ENCODE peak calls at places on chromosomes 6 and 20, in six cellular contexts. G, U, V, M, J and N are unnamed samples.

GRCh38 chr20:24979036-24979960 is 13.3 kb downstream of the APMAP start:
- DNase-seq in G (no peak), J (no peak), M (no peak), U (no peak), V (no peak), N (no peak)

GRCh38 chr6:25472314-25472713 is 179.7 kb upstream of the SCGN start:
- DNase-seq in M (peak), J (no peak), U (no peak), V (no peak), G (no peak), N (no peak)

GRCh38 chr20:8722277-8722928 is 346.5 kb upstream of the PLCB4 start:
- DNase-seq in J (peak), V (peak), U (peak), M (peak), G (peak), N (peak)

GRCh38 chr20:51579137-51579536 is 36.6 kb upstream of the NFATC2 start:
- DNase-seq in J (no peak), M (no peak), V (no peak), U (no peak), G (no peak), N (no peak)

GRCh38 chr20:41989039-41989679 is 371.0 kb upstream of the CHD6 start:
- DNase-seq in G (no peak), M (no peak), V (no peak), U (no peak), J (no peak), N (no peak)

GRCh38 chr6:30041821-30042220 is 19.2 kb upstream of the POLR1H start:
- DNase-seq in U (no peak), V (no peak), G (no peak), M (no peak), J (no peak), N (peak)

GRCh38 chr6:139905404-139906052 is 531.1 kb upstream of the CITED2 start:
- DNase-seq in J (no peak), M (no peak), G (no peak), U (no peak), V (no peak), N (peak)

GRCh38 chr20:18404172-18404571 is 62.7 kb downstream of the DZANK1 start:
- DNase-seq in M (no peak), J (no peak), V (no peak), G (no peak), U (no peak), N (no peak)

GRCh38 chr6:41541364-41541763 is 4.8 kb upstream of the FOXP4 start:
- DNase-seq in U (no peak), G (no peak), M (peak), V (no peak), J (no peak), N (no peak)

GRCh38 chr6:26304213-26305096 is 60.5 kb upstream of the BTN3A2 start:
- DNase-seq in U (no peak), M (peak), V (no peak), J (no peak), G (peak), N (peak)

GRCh38 chr20:34709044-34709835 is 5.1 kb downstream of the TP53INP2 start:
- DNase-seq in M (peak), V (no peak), J (peak), G (peak), U (peak), N (peak)
- TF ChIP-seq POLR2A in M (peak), V (peak), J (no peak), G (peak), U (peak), N (peak)

GRCh38 chr6:52522655-52523054 is 54.2 kb downstream of the TRAM2 start:
- DNase-seq in M (no peak), J (peak), V (no peak), G (no peak), U (no peak), N (no peak)

GRCh38 chr6:52524921-52525320 is 51.9 kb downstream of the TRAM2 start:
- DNase-seq in J (no peak), M (no peak), V (no peak), U (no peak), G (no peak), N (no peak)

GRCh38 chr6:52523363-52524207 is 53.3 kb downstream of the TRAM2 start:
- DNase-seq in V (no peak), M (no peak), U (no peak), J (peak), G (no peak), N (no peak)

GRCh38 chr6:52519618-52520017 is 57.2 kb downstream of the TRAM2 start:
- DNase-seq in J (peak), V (no peak), G (no peak), M (no peak), U (no peak), N (no peak)

GRCh38 chr6:52522151-52522626 is 54.7 kb downstream of the TRAM2 start:
- DNase-seq in U (no peak), G (no peak), V (no peak), J (peak), M (no peak), N (no peak)
- TF ChIP-seq MYC in U (no peak), G (no peak), V (no peak), J (no peak), M (no peak), N (no peak)

DNA sequence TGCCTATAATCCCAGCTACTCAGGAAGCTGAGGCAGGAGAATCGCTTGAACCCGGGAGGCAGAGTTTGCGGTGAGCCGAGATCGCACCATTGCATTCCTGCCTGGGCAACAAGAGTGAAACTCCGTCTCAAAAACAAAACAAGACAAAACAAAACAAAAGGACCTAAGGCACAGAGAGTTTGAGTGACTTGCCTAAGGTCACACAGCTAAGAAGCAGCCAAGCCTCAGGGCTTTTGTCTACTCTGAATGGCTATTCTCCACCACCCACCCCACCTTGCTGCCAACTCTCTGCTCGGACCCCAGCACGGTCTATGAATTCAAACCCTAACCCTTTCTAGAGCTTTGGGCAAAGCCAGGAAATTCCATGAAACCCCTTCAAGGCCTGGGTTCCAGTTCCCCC is 19.1 kb upstream of the TTPAL start:
- DNase-seq in J (no peak), G (no peak), V (no peak), M (no peak), U (no peak), N (no peak)
- TF ChIP-seq POLR2A in J (no peak), G (no peak), V (no peak), M (no peak), U (no peak), N (no peak)

GRCh38 chr6:9620687-9621086 is 794.2 kb downstream of the TFAP2A start:
- DNase-seq in M (no peak), U (no peak), G (no peak), V (no peak), J (no peak), N (no peak)

GRCh38 chr6:9623985-9624384 is 790.9 kb downstream of the TFAP2A start:
- DNase-seq in U (no peak), J (peak), M (no peak), G (no peak), V (no peak), N (no peak)

GRCh38 chr6:9623228-9623832 is 791.5 kb downstream of the TFAP2A start:
- DNase-seq in J (no peak), U (no peak), G (no peak), M (no peak), V (no peak), N (no peak)

GRCh38 chr6:9620263-9620662 is 794.6 kb downstream of the TFAP2A start:
- DNase-seq in J (no peak), U (no peak), V (no peak), M (no peak), G (no peak), N (no peak)

DNA sequence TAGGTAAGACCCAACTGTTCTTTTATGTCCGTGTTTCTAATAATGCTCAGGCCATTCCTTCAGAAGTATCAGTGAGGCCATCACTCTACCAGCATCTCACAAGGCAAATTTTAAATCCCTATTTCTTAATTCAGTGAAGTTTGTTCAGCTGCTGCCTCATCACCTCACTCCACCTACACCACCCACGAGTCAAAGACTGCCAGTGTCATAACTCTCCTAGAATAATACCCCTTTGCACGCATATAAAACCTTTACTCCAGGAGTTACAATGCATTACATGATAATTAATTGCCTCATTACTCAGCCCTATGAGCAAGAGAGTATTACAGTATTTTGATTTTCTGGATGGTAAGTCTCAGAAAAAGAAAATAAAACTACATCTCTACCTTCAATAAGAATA is 793.6 kb downstream of the TFAP2A start:
- DNase-seq in G (no peak), J (no peak), M (no peak), U (no peak), V (no peak), N (no peak)
- TF ChIP-seq MYC in G (no peak), J (no peak), M (no peak), U (no peak), V (no peak), N (no peak)

GRCh38 chr6:116370717-116371383 is at the start of gene DSE:
- DNase-seq in V (no peak), J (peak), M (peak), G (peak), U (no peak), N (peak)
- TF ChIP-seq POLR2A in V (no peak), J (peak), M (no peak), G (peak), U (peak), N (no peak)

GRCh38 chr6:67880939-67881705 is 754.0 kb upstream of the ADGRB3 start:
- DNase-seq in J (peak), G (no peak), M (no peak), U (no peak), V (no peak), N (no peak)
- TF ChIP-seq MYC in J (no peak), G (no peak), M (no peak), U (no peak), V (no peak), N (no peak)

GRCh38 chr20:58058421-58059140 is 169.9 kb downstream of the ANKRD60 start:
- DNase-seq in U (no peak), M (no peak), J (no peak), G (no peak), V (no peak), N (no peak)

GRCh38 chr20:58054744-58055373 is 173.6 kb downstream of the ANKRD60 start:
- DNase-seq in G (no peak), U (no peak), M (no peak), V (no peak), J (peak), N (no peak)

GRCh38 chr20:58054082-58054481 is 174.4 kb downstream of the ANKRD60 start:
- DNase-seq in U (no peak), M (no peak), J (no peak), V (no peak), G (no peak), N (no peak)

GRCh38 chr20:58053391-58054055 is 174.9 kb downstream of the ANKRD60 start:
- DNase-seq in V (no peak), G (no peak), M (no peak), J (no peak), U (no peak), N (no peak)

DNA sequence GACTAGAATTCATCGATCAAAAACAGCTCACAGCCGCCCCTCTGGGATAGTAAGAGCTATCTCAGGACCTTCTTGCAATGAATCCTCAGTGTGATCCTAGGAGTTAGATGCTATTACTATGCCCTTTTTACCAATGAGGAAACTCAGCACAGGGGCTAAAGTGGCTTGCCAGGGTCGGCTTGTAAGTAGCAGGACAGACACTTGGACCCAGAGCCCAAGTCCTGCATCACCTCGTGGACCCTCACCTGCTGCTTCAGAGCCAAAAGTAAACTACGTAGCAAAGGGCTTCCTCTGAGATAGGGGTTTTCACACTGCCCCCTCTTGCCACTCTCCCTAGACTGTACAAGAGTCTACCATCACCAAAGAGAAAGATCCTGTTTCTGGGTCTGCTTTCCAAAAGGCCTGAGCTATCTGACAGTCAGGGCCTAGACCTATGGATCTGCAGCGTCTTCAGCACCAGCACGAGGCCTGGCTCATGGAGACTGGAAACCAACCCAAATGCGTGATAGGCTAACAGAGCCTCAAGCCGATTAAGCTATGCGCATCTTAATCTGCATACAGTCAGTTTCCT is 172.3 kb downstream of the ANKRD60 start:
- DNase-seq in U (no peak), V (no peak), J (no peak), G (no peak), M (no peak), N (no peak)
- TF ChIP-seq POLR2A in U (no peak), V (no peak), J (no peak), G (no peak), M (no peak), N (no peak)